ENCODE peak calls at places on chromosomes 16 and 17, in six cellular contexts. One of them, this sample, is unnamed.

GRCh38 chr16:6929868-6930267 is 402.8 kb upstream of the RBFOX1 start:
- DNase-seq in IMR-90: no peak
- DNase-seq in trophoblast cell: no peak
- DNase-seq in mesenchymal stem cell: no peak
- DNase-seq in neuronal stem cell: no peak
- DNase-seq in H1: no peak
- DNase-seq in this sample: no peak

GRCh38 chr16:57623251-57624043 is 5.0 kb upstream of the ADGRG1 start:
- DNase-seq in H1: peak
- DNase-seq in neuronal stem cell: no peak
- DNase-seq in mesenchymal stem cell: peak
- DNase-seq in trophoblast cell: peak
- DNase-seq in IMR-90: peak
- DNase-seq in this sample: peak

GRCh38 chr17:72467841-72468653 is 347.2 kb downstream of the SOX9 start:
- DNase-seq in mesenchymal stem cell: peak
- DNase-seq in neuronal stem cell: no peak
- DNase-seq in IMR-90: no peak
- DNase-seq in trophoblast cell: no peak
- DNase-seq in H1: no peak
- DNase-seq in this sample: peak

GRCh38 chr17:21280081-21280518 is 4.4 kb upstream of the MAP2K3 start:
- DNase-seq in IMR-90: peak
- DNase-seq in mesenchymal stem cell: peak
- DNase-seq in neuronal stem cell: peak
- DNase-seq in trophoblast cell: peak
- DNase-seq in H1: peak
- DNase-seq in this sample: peak

GRCh38 chr17:37476431-37477130 is 13.1 kb upstream of the DUSP14 start:
- DNase-seq in mesenchymal stem cell: peak
- DNase-seq in trophoblast cell: peak
- DNase-seq in neuronal stem cell: no peak
- DNase-seq in IMR-90: peak
- DNase-seq in H1: no peak
- DNase-seq in this sample: no peak

GRCh38 chr16:11748404-11749254 is 6.0 kb upstream of the TXNDC11 start:
- DNase-seq in H1: no peak
- DNase-seq in neuronal stem cell: no peak
- DNase-seq in IMR-90: no peak
- DNase-seq in trophoblast cell: no peak
- DNase-seq in mesenchymal stem cell: no peak
- DNase-seq in this sample: no peak

GRCh38 chr17:39607851-39608130 is at the start of gene NEUROD2:
- DNase-seq in neuronal stem cell: no peak
- DNase-seq in mesenchymal stem cell: no peak
- DNase-seq in IMR-90: no peak
- DNase-seq in trophoblast cell: no peak
- DNase-seq in H1: peak
- DNase-seq in this sample: peak

GRCh38 chr16:88034770-88035169 is 83.5 kb downstream of the BANP start:
- DNase-seq in IMR-90: peak
- DNase-seq in H1: no peak
- DNase-seq in trophoblast cell: no peak
- DNase-seq in mesenchymal stem cell: peak
- DNase-seq in neuronal stem cell: no peak
- DNase-seq in this sample: no peak

GRCh38 chr17:183021-183420 is 1.6 kb upstream of the DOC2B start:
- DNase-seq in IMR-90: no peak
- DNase-seq in trophoblast cell: no peak
- DNase-seq in neuronal stem cell: no peak
- DNase-seq in mesenchymal stem cell: no peak
- DNase-seq in H1: no peak
- DNase-seq in this sample: no peak

GRCh38 chr17:80452173-80452915 is 24.1 kb downstream of the NPTX1 start:
- DNase-seq in H1: no peak
- DNase-seq in mesenchymal stem cell: no peak
- DNase-seq in trophoblast cell: no peak
- DNase-seq in neuronal stem cell: no peak
- DNase-seq in IMR-90: no peak
- DNase-seq in this sample: no peak

GRCh38 chr17:78315355-78316114 is 44.3 kb downstream of the SOCS3 start:
- DNase-seq in neuronal stem cell: no peak
- DNase-seq in mesenchymal stem cell: peak
- DNase-seq in IMR-90: peak
- DNase-seq in H1: no peak
- DNase-seq in trophoblast cell: no peak
- DNase-seq in this sample: no peak

GRCh38 chr17:76716834-76717205 is 6.1 kb upstream of the MXRA7 start:
- DNase-seq in trophoblast cell: peak
- DNase-seq in mesenchymal stem cell: peak
- DNase-seq in IMR-90: peak
- DNase-seq in neuronal stem cell: no peak
- DNase-seq in H1: no peak
- DNase-seq in this sample: no peak

GRCh38 chr17:62714016-62714777 is 86.7 kb downstream of the MRC2 start:
- DNase-seq in H1: no peak
- DNase-seq in neuronal stem cell: no peak
- DNase-seq in trophoblast cell: peak
- DNase-seq in IMR-90: peak
- DNase-seq in mesenchymal stem cell: no peak
- DNase-seq in this sample: peak

GRCh38 chr16:57590654-57591085 is 37.8 kb upstream of the ADGRG1 start:
- DNase-seq in trophoblast cell: peak
- DNase-seq in IMR-90: peak
- DNase-seq in mesenchymal stem cell: peak
- DNase-seq in H1: no peak
- DNase-seq in neuronal stem cell: no peak
- DNase-seq in this sample: no peak

GRCh38 chr17:32486091-32486700 is 597 bp upstream of the CDK5R1 start:
- DNase-seq in H1: peak
- DNase-seq in trophoblast cell: peak
- DNase-seq in mesenchymal stem cell: peak
- DNase-seq in neuronal stem cell: peak
- DNase-seq in IMR-90: peak
- DNase-seq in this sample: peak
- H3K4ac ChIP-seq in H1: peak
- H3K4ac ChIP-seq in trophoblast cell: no peak
- H3K4ac ChIP-seq in mesenchymal stem cell: no peak
- H3K4ac ChIP-seq in neuronal stem cell: peak
- H3K4ac ChIP-seq in IMR-90: peak
- H3K4ac ChIP-seq in this sample: no peak

GRCh38 chr16:22693670-22694340 is 120.2 kb upstream of the HS3ST2 start:
- DNase-seq in mesenchymal stem cell: no peak
- DNase-seq in trophoblast cell: no peak
- DNase-seq in H1: no peak
- DNase-seq in IMR-90: no peak
- DNase-seq in neuronal stem cell: no peak
- DNase-seq in this sample: no peak
- H3K14ac ChIP-seq in mesenchymal stem cell: no peak
- H3K14ac ChIP-seq in trophoblast cell: no peak
- H3K14ac ChIP-seq in H1: no peak
- H3K14ac ChIP-seq in IMR-90: no peak
- H3K14ac ChIP-seq in neuronal stem cell: no peak
- H3K14ac ChIP-seq in this sample: no peak

GRCh38 chr16:85200471-85201278 is 88.4 kb upstream of the CIBAR2 start:
- DNase-seq in trophoblast cell: peak
- DNase-seq in neuronal stem cell: no peak
- DNase-seq in H1: no peak
- DNase-seq in mesenchymal stem cell: peak
- DNase-seq in IMR-90: no peak
- DNase-seq in this sample: no peak

GRCh38 chr16:85203462-85203813 is 91.2 kb upstream of the CIBAR2 start:
- DNase-seq in mesenchymal stem cell: no peak
- DNase-seq in H1: no peak
- DNase-seq in trophoblast cell: no peak
- DNase-seq in IMR-90: no peak
- DNase-seq in neuronal stem cell: no peak
- DNase-seq in this sample: no peak

GRCh38 chr16:85201566-85201965 is 89.3 kb upstream of the CIBAR2 start:
- DNase-seq in neuronal stem cell: no peak
- DNase-seq in H1: no peak
- DNase-seq in trophoblast cell: no peak
- DNase-seq in IMR-90: peak
- DNase-seq in mesenchymal stem cell: no peak
- DNase-seq in this sample: no peak

GRCh38 chr16:85202631-85203461 is 90.6 kb upstream of the CIBAR2 start:
- DNase-seq in trophoblast cell: no peak
- DNase-seq in IMR-90: peak
- DNase-seq in H1: no peak
- DNase-seq in neuronal stem cell: peak
- DNase-seq in mesenchymal stem cell: peak
- DNase-seq in this sample: peak

DNA sequence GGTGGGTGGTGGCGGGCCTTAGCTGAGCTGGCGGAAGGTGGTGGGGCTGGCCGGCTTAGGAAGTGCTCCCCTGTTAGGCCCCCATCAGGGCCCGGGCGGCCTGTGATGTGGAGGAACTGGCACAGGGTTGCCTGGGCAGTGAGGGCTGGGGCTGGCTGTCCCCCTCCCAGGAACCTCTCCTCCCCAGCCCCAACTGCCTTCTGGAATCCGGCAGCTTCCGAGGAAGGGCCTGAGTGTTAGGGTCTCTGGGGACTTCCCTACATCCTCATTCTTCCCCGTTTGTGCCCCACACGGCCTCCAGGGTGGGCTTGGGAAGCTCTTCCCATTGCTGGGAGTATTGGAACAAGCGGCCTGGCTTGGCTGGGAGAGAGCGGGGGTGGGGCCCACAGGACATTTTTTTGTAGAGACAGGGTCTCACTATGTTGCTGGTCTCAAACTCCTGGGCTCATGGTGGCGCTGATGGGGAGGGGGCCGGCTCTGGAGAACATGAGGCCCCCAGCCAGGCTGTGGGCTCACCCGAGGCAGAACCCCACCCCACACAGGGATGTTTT is 89.9 kb upstream of the CIBAR2 start:
- DNase-seq in H1: peak
- DNase-seq in trophoblast cell: no peak
- DNase-seq in IMR-90: no peak
- DNase-seq in neuronal stem cell: no peak
- DNase-seq in mesenchymal stem cell: no peak
- DNase-seq in this sample: no peak
- H3K4ac ChIP-seq in H1: peak
- H3K4ac ChIP-seq in trophoblast cell: no peak
- H3K4ac ChIP-seq in IMR-90: peak
- H3K4ac ChIP-seq in neuronal stem cell: no peak
- H3K4ac ChIP-seq in mesenchymal stem cell: peak
- H3K4ac ChIP-seq in this sample: no peak

GRCh38 chr17:50412188-50412732 is 13.8 kb upstream of the ACSF2 start:
- DNase-seq in IMR-90: no peak
- DNase-seq in mesenchymal stem cell: no peak
- DNase-seq in neuronal stem cell: no peak
- DNase-seq in trophoblast cell: no peak
- DNase-seq in H1: no peak
- DNase-seq in this sample: no peak
- H3K14ac ChIP-seq in IMR-90: no peak
- H3K14ac ChIP-seq in mesenchymal stem cell: no peak
- H3K14ac ChIP-seq in neuronal stem cell: no peak
- H3K14ac ChIP-seq in trophoblast cell: no peak
- H3K14ac ChIP-seq in H1: no peak
- H3K14ac ChIP-seq in this sample: no peak

DNA sequence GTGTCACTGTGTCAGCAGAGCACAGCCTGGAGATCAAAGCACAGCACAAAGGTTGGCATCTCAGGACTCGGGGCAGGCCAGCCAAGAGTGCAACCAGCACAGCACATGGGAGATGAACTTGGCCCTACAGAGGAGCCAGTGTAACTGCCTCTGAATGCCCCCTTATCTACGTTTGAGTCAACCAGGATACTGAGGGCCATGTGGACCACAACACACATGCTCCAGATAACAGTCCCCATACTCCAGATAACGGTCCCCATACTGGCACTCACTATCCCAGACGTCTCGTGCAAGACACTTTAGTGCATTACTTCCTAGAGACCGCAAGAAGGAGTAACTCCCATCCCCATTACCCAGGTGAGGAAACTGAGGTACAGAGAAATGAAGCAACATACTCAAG is 88.2 kb downstream of the XYLT1 start:
- DNase-seq in IMR-90: no peak
- DNase-seq in trophoblast cell: peak
- DNase-seq in H1: no peak
- DNase-seq in mesenchymal stem cell: no peak
- DNase-seq in neuronal stem cell: no peak
- DNase-seq in this sample: no peak
- H3K4ac ChIP-seq in IMR-90: no peak
- H3K4ac ChIP-seq in trophoblast cell: no peak
- H3K4ac ChIP-seq in H1: no peak
- H3K4ac ChIP-seq in mesenchymal stem cell: no peak
- H3K4ac ChIP-seq in neuronal stem cell: no peak
- H3K4ac ChIP-seq in this sample: no peak